ENCODE peak calls at places on chromosome 4, in ten cellular contexts. One of them, this sample, is unnamed.

GRCh38 chr4:42397635-42398447 is 553 bp downstream of the SHISA3 start:
- DNase-seq in ovary: no peak
- DNase-seq in HCT116: no peak
- DNase-seq in neural progenitor cell: peak; percentile 77
- DNase-seq in heart left ventricle: peak; percentile 53
- DNase-seq in psoas muscle: peak; percentile 24
- DNase-seq in cardiac muscle cell: peak; percentile 49
- DNase-seq in heart right ventricle: no peak
- DNase-seq in CD4-positive, alpha-beta T cell: no peak
- DNase-seq in esophagus squamous epithelium: no peak
- DNase-seq in this sample: no peak

GRCh38 chr4:212438-213174 is 88.3 kb downstream of the ZNF718 start:
- DNase-seq in cardiac muscle cell: peak; percentile 90
- DNase-seq in heart left ventricle: peak; percentile 83
- DNase-seq in ovary: peak; percentile 74
- DNase-seq in HCT116: no peak
- DNase-seq in neural progenitor cell: peak; percentile 6
- DNase-seq in esophagus squamous epithelium: no peak
- DNase-seq in heart right ventricle: peak; percentile 89
- DNase-seq in CD4-positive, alpha-beta T cell: no peak
- DNase-seq in psoas muscle: peak; percentile 66
- DNase-seq in this sample: peak; percentile 86

GRCh38 chr4:16226816-16227461 is 668 bp upstream of the TAPT1 start:
- DNase-seq in CD4-positive, alpha-beta T cell: peak; percentile 45
- DNase-seq in ovary: peak; percentile 74
- DNase-seq in neural progenitor cell: peak; percentile 75
- DNase-seq in heart right ventricle: peak; percentile 62
- DNase-seq in cardiac muscle cell: peak; percentile 41
- DNase-seq in heart left ventricle: peak; percentile 68
- DNase-seq in esophagus squamous epithelium: no peak
- DNase-seq in HCT116: no peak
- DNase-seq in psoas muscle: peak; percentile 75
- DNase-seq in this sample: peak; percentile 82

GRCh38 chr4:68673143-68673542 is 2.7 kb upstream of the UGT2B15 start:
- DNase-seq in HCT116: no peak
- DNase-seq in heart left ventricle: no peak
- DNase-seq in heart right ventricle: no peak
- DNase-seq in ovary: no peak
- DNase-seq in cardiac muscle cell: no peak
- DNase-seq in CD4-positive, alpha-beta T cell: no peak
- DNase-seq in esophagus squamous epithelium: no peak
- DNase-seq in psoas muscle: no peak
- DNase-seq in neural progenitor cell: no peak
- DNase-seq in this sample: no peak

GRCh38 chr4:121306932-121307331 is 73.9 kb downstream of the QRFPR start:
- DNase-seq in neural progenitor cell: no peak
- DNase-seq in CD4-positive, alpha-beta T cell: no peak
- DNase-seq in heart left ventricle: no peak
- DNase-seq in ovary: no peak
- DNase-seq in cardiac muscle cell: no peak
- DNase-seq in HCT116: no peak
- DNase-seq in heart right ventricle: no peak
- DNase-seq in psoas muscle: no peak
- DNase-seq in esophagus squamous epithelium: no peak
- DNase-seq in this sample: no peak

GRCh38 chr4:182062936-182063335 is 180.3 kb upstream of the TENM3 start:
- DNase-seq in CD4-positive, alpha-beta T cell: no peak
- DNase-seq in esophagus squamous epithelium: no peak
- DNase-seq in psoas muscle: no peak
- DNase-seq in cardiac muscle cell: peak; percentile 59
- DNase-seq in ovary: no peak
- DNase-seq in HCT116: no peak
- DNase-seq in heart left ventricle: no peak
- DNase-seq in heart right ventricle: no peak
- DNase-seq in neural progenitor cell: no peak
- DNase-seq in this sample: no peak

GRCh38 chr4:18075823-18076433 is 54.4 kb upstream of the LCORL start:
- DNase-seq in heart right ventricle: peak; percentile 45
- DNase-seq in psoas muscle: peak; percentile 12
- DNase-seq in CD4-positive, alpha-beta T cell: no peak
- DNase-seq in HCT116: peak; percentile 52
- DNase-seq in cardiac muscle cell: no peak
- DNase-seq in ovary: no peak
- DNase-seq in neural progenitor cell: peak; percentile 4
- DNase-seq in heart left ventricle: peak; percentile 47
- DNase-seq in esophagus squamous epithelium: no peak
- DNase-seq in this sample: no peak

GRCh38 chr4:177380730-177381287 is 61.4 kb downstream of the AGA start:
- DNase-seq in neural progenitor cell: peak; percentile 59
- DNase-seq in CD4-positive, alpha-beta T cell: no peak
- DNase-seq in HCT116: no peak
- DNase-seq in heart left ventricle: no peak
- DNase-seq in ovary: no peak
- DNase-seq in cardiac muscle cell: no peak
- DNase-seq in heart right ventricle: no peak
- DNase-seq in esophagus squamous epithelium: no peak
- DNase-seq in psoas muscle: no peak
- DNase-seq in this sample: no peak

GRCh38 chr4:20984011-20984836 is 284.0 kb downstream of the PACRGL start:
- DNase-seq in heart right ventricle: no peak
- DNase-seq in heart left ventricle: no peak
- DNase-seq in CD4-positive, alpha-beta T cell: no peak
- DNase-seq in ovary: peak; percentile 12
- DNase-seq in cardiac muscle cell: no peak
- DNase-seq in HCT116: no peak
- DNase-seq in psoas muscle: peak; percentile 9
- DNase-seq in neural progenitor cell: peak; percentile 50
- DNase-seq in esophagus squamous epithelium: no peak
- DNase-seq in this sample: no peak

GRCh38 chr4:1211951-1212545 is 36.9 kb downstream of the CTBP1 start:
- DNase-seq in neural progenitor cell: no peak
- DNase-seq in esophagus squamous epithelium: no peak
- DNase-seq in cardiac muscle cell: no peak
- DNase-seq in ovary: peak; percentile 32
- DNase-seq in psoas muscle: peak; percentile 37
- DNase-seq in heart left ventricle: peak; percentile 40
- DNase-seq in HCT116: no peak
- DNase-seq in heart right ventricle: no peak
- DNase-seq in CD4-positive, alpha-beta T cell: no peak
- DNase-seq in this sample: peak; percentile 77

GRCh38 chr4:85147481-85148076 is 181.1 kb upstream of the WDFY3 start:
- DNase-seq in esophagus squamous epithelium: peak; percentile 0
- DNase-seq in heart left ventricle: peak; percentile 72
- DNase-seq in ovary: peak; percentile 18
- DNase-seq in CD4-positive, alpha-beta T cell: no peak
- DNase-seq in heart right ventricle: peak; percentile 65
- DNase-seq in psoas muscle: no peak
- DNase-seq in cardiac muscle cell: peak; percentile 83
- DNase-seq in neural progenitor cell: peak; percentile 69
- DNase-seq in HCT116: peak; percentile 69
- DNase-seq in this sample: peak; percentile 53

GRCh38 chr4:86615501-86615900 is 21.4 kb downstream of the PTPN13 start:
- DNase-seq in cardiac muscle cell: no peak
- DNase-seq in CD4-positive, alpha-beta T cell: no peak
- DNase-seq in ovary: no peak
- DNase-seq in heart left ventricle: no peak
- DNase-seq in psoas muscle: no peak
- DNase-seq in HCT116: no peak
- DNase-seq in heart right ventricle: no peak
- DNase-seq in esophagus squamous epithelium: no peak
- DNase-seq in neural progenitor cell: no peak
- DNase-seq in this sample: no peak

GRCh38 chr4:166277851-166278250 is 404.8 kb downstream of the TLL1 start:
- DNase-seq in cardiac muscle cell: no peak
- DNase-seq in neural progenitor cell: no peak
- DNase-seq in heart left ventricle: no peak
- DNase-seq in heart right ventricle: no peak
- DNase-seq in ovary: no peak
- DNase-seq in esophagus squamous epithelium: no peak
- DNase-seq in HCT116: no peak
- DNase-seq in CD4-positive, alpha-beta T cell: no peak
- DNase-seq in psoas muscle: no peak
- DNase-seq in this sample: no peak

GRCh38 chr4:166279261-166279660 is 406.2 kb downstream of the TLL1 start:
- DNase-seq in heart right ventricle: no peak
- DNase-seq in psoas muscle: no peak
- DNase-seq in heart left ventricle: no peak
- DNase-seq in esophagus squamous epithelium: no peak
- DNase-seq in HCT116: no peak
- DNase-seq in ovary: no peak
- DNase-seq in CD4-positive, alpha-beta T cell: no peak
- DNase-seq in cardiac muscle cell: no peak
- DNase-seq in neural progenitor cell: no peak
- DNase-seq in this sample: no peak

GRCh38 chr4:166284221-166284620 is 411.2 kb downstream of the TLL1 start:
- DNase-seq in CD4-positive, alpha-beta T cell: no peak
- DNase-seq in esophagus squamous epithelium: no peak
- DNase-seq in heart left ventricle: no peak
- DNase-seq in ovary: no peak
- DNase-seq in neural progenitor cell: no peak
- DNase-seq in psoas muscle: no peak
- DNase-seq in heart right ventricle: no peak
- DNase-seq in cardiac muscle cell: no peak
- DNase-seq in HCT116: no peak
- DNase-seq in this sample: no peak

GRCh38 chr4:166280642-166281041 is 407.6 kb downstream of the TLL1 start:
- DNase-seq in cardiac muscle cell: no peak
- DNase-seq in psoas muscle: no peak
- DNase-seq in heart left ventricle: no peak
- DNase-seq in CD4-positive, alpha-beta T cell: no peak
- DNase-seq in HCT116: no peak
- DNase-seq in neural progenitor cell: no peak
- DNase-seq in ovary: no peak
- DNase-seq in heart right ventricle: no peak
- DNase-seq in esophagus squamous epithelium: no peak
- DNase-seq in this sample: no peak

DNA sequence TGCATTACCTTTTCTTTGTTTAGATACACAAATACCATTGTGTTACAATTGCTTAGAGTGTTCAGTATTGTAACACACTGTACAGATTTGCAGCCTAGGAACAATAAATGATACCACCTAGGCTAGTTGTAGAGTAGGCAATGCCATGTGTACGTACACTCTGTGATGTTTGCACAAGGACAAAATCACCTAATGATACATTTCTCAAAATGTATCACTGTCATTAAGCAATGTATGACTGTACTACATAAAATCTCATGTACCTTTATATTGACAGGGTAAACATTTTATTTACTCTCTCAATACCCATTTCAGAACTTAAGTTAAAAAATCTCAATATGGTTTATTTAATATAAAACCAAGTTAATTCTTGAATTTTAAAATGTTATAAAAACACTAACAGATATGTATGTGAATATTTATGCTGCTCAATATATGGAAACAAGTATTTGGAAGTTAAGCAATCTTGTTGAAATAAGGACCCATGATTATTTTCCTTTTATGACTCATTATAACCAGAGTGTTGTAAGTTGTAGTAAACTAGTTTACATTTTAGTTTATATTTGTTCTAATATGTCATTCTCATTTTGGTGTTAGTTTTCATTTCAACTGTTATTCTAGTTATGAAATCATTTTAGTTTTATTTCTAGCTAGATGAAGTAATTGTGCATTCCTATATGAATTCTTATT is 409.2 kb downstream of the TLL1 start:
- DNase-seq in esophagus squamous epithelium: no peak
- DNase-seq in heart left ventricle: no peak
- DNase-seq in neural progenitor cell: no peak
- DNase-seq in heart right ventricle: no peak
- DNase-seq in psoas muscle: no peak
- DNase-seq in ovary: no peak
- DNase-seq in cardiac muscle cell: no peak
- DNase-seq in CD4-positive, alpha-beta T cell: no peak
- DNase-seq in HCT116: no peak
- DNase-seq in this sample: no peak
- TF ChIP-seq CTCF in esophagus squamous epithelium: no peak
- TF ChIP-seq CTCF in heart left ventricle: no peak
- TF ChIP-seq CTCF in neural progenitor cell: no peak
- TF ChIP-seq CTCF in heart right ventricle: no peak
- TF ChIP-seq CTCF in psoas muscle: no peak
- TF ChIP-seq CTCF in ovary: no peak
- TF ChIP-seq CTCF in cardiac muscle cell: no peak
- TF ChIP-seq CTCF in CD4-positive, alpha-beta T cell: no peak
- TF ChIP-seq CTCF in HCT116: no peak
- TF ChIP-seq CTCF in this sample: no peak

DNA sequence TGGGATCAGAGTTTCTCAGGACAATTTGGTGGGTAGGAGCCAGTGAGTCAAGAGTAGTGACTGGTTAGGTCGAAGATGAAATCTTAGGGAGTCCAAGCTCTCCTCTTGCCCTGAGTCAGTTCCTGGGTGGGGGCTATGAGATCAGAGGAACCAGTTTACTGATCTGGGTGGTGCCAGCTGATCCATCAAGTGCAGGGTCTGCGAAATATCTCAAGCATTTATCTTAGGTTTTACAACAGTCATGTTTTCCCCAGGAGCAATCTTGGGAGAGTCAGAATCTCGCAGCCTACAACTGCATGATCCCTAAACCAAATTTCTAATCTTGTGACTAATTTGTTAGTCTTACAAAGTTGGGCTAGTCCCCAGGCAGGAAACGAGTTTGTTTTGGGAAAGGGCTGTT is 1833.2 kb upstream of the PCDH7 start:
- DNase-seq in CD4-positive, alpha-beta T cell: no peak
- DNase-seq in heart left ventricle: no peak
- DNase-seq in HCT116: no peak
- DNase-seq in cardiac muscle cell: no peak
- DNase-seq in ovary: no peak
- DNase-seq in esophagus squamous epithelium: no peak
- DNase-seq in neural progenitor cell: no peak
- DNase-seq in heart right ventricle: no peak
- DNase-seq in psoas muscle: no peak
- DNase-seq in this sample: no peak
- H3K9me3 ChIP-seq in CD4-positive, alpha-beta T cell: peaks cover 3% of the 10 kb centered on the region
- H3K9me3 ChIP-seq in heart left ventricle: no peaks in the 10 kb centered on the region
- H3K9me3 ChIP-seq in HCT116: no peaks in the 10 kb centered on the region
- H3K9me3 ChIP-seq in cardiac muscle cell: no peaks in the 10 kb centered on the region
- H3K9me3 ChIP-seq in ovary: no peaks in the 10 kb centered on the region
- H3K9me3 ChIP-seq in esophagus squamous epithelium: no peaks in the 10 kb centered on the region
- H3K9me3 ChIP-seq in neural progenitor cell: no peaks in the 10 kb centered on the region
- H3K9me3 ChIP-seq in heart right ventricle: no peaks in the 10 kb centered on the region
- H3K9me3 ChIP-seq in psoas muscle: no peaks in the 10 kb centered on the region
- H3K9me3 ChIP-seq in this sample: no peaks in the 10 kb centered on the region

GRCh38 chr4:10160280-10160856 is 43.8 kb upstream of the WDR1 start:
- DNase-seq in CD4-positive, alpha-beta T cell: no peak
- DNase-seq in HCT116: peak; percentile 31
- DNase-seq in heart left ventricle: no peak
- DNase-seq in psoas muscle: no peak
- DNase-seq in neural progenitor cell: peak; percentile 51
- DNase-seq in esophagus squamous epithelium: no peak
- DNase-seq in cardiac muscle cell: peak; percentile 69
- DNase-seq in heart right ventricle: no peak
- DNase-seq in ovary: no peak
- DNase-seq in this sample: no peak
- TF ChIP-seq CTCF in CD4-positive, alpha-beta T cell: no peak
- TF ChIP-seq CTCF in HCT116: peak; percentile 32
- TF ChIP-seq CTCF in heart left ventricle: peak; percentile 37
- TF ChIP-seq CTCF in psoas muscle: peak; percentile 40
- TF ChIP-seq CTCF in neural progenitor cell: peak; percentile 62
- TF ChIP-seq CTCF in esophagus squamous epithelium: no peak
- TF ChIP-seq CTCF in cardiac muscle cell: peak; percentile 42
- TF ChIP-seq CTCF in heart right ventricle: peak; percentile 35
- TF ChIP-seq CTCF in ovary: no peak
- TF ChIP-seq CTCF in this sample: no peak

GRCh38 chr4:66016240-66016639 is 346.0 kb upstream of the EPHA5 start:
- DNase-seq in CD4-positive, alpha-beta T cell: no peak
- DNase-seq in esophagus squamous epithelium: no peak
- DNase-seq in neural progenitor cell: no peak
- DNase-seq in heart left ventricle: no peak
- DNase-seq in cardiac muscle cell: no peak
- DNase-seq in psoas muscle: no peak
- DNase-seq in HCT116: no peak
- DNase-seq in ovary: no peak
- DNase-seq in heart right ventricle: no peak
- DNase-seq in this sample: no peak
- H3K9me3 ChIP-seq in CD4-positive, alpha-beta T cell: peaks cover 11% of the 10 kb centered on the region
- H3K9me3 ChIP-seq in esophagus squamous epithelium: peaks cover 2% of the 10 kb centered on the region
- H3K9me3 ChIP-seq in neural progenitor cell: no peaks in the 10 kb centered on the region
- H3K9me3 ChIP-seq in heart left ventricle: peaks cover 20% of the 10 kb centered on the region
- H3K9me3 ChIP-seq in cardiac muscle cell: no peaks in the 10 kb centered on the region
- H3K9me3 ChIP-seq in psoas muscle: no peaks in the 10 kb centered on the region
- H3K9me3 ChIP-seq in HCT116: peaks cover 11% of the 10 kb centered on the region
- H3K9me3 ChIP-seq in ovary: no peaks in the 10 kb centered on the region
- H3K9me3 ChIP-seq in heart right ventricle: peaks cover 27% of the 10 kb centered on the region
- H3K9me3 ChIP-seq in this sample: no peaks in the 10 kb centered on the region